ENCODE peak calls at places on chromosomes 4 and X, in six cellular contexts. N, O, V, E, B and J are unnamed samples.

GRCh38 chr4:184476660-184477059 is 2.3 kb upstream of the IRF2 start:
- DNase-seq in N (no peak), O (no peak), V (peak; percentile 5), E (no peak), B (no peak), J (no peak)

GRCh38 chr4:3386486-3386885 is 55.3 kb upstream of the HGFAC start:
- DNase-seq in N (no peak), O (no peak), V (no peak), E (no peak), B (no peak), J (peak; percentile 23)

GRCh38 chr4:73589887-73590801 is 30.1 kb downstream of the RASSF6 start:
- DNase-seq in N (no peak), O (no peak), V (no peak), E (no peak), B (peak; percentile 94), J (no peak)

GRCh38 chrX:53239474-53239873 is 14.5 kb upstream of the KDM5C start:
- DNase-seq in N (peak; percentile 28), O (peak; percentile 35), V (peak; percentile 44), E (no peak), B (no peak), J (no peak)

GRCh38 chr4:42865572-42866189 is 26.8 kb upstream of the GRXCR1 start:
- DNase-seq in N (peak; percentile 0), O (peak; percentile 48), V (peak; percentile 58), E (peak; percentile 33), B (no peak), J (peak; percentile 81)

GRCh38 chr4:79759793-79760192 is 313.2 kb downstream of the ANTXR2 start:
- DNase-seq in N (no peak), O (no peak), V (no peak), E (no peak), B (no peak), J (no peak)

GRCh38 chrX:13153796-13154195 is 109.4 kb upstream of the FAM9C start:
- DNase-seq in N (no peak), O (no peak), V (no peak), E (no peak), B (no peak), J (no peak)

GRCh38 chr4:98626350-98626749 is 32.1 kb downstream of the TSPAN5 start:
- DNase-seq in N (peak; percentile 25), O (no peak), V (no peak), E (no peak), B (no peak), J (peak; percentile 31)

GRCh38 chr4:109588176-109588575 is 28.1 kb downstream of the MCUB start:
- DNase-seq in N (no peak), O (no peak), V (no peak), E (no peak), B (peak; percentile 58), J (no peak)

GRCh38 chr4:72525938-72526337 is 43.1 kb downstream of the ADAMTS3 start:
- DNase-seq in N (no peak), O (no peak), V (no peak), E (no peak), B (no peak), J (no peak)

GRCh38 chr4:72375050-72375736 is 193.8 kb downstream of the ADAMTS3 start:
- DNase-seq in N (no peak), O (no peak), V (peak; percentile 40), E (no peak), B (no peak), J (no peak)

GRCh38 chr4:77336411-77337142 is 179.6 kb downstream of the CCNG2 start:
- DNase-seq in N (no peak), O (no peak), V (no peak), E (no peak), B (no peak), J (no peak)

GRCh38 chr4:139241086-139241783 is 38.8 kb downstream of the MGARP start:
- DNase-seq in N (no peak), O (peak; percentile 72), V (no peak), E (no peak), B (no peak), J (peak; percentile 7)

GRCh38 chrX:153818571-153819397 is 11.6 kb downstream of the PDZD4 start:
- DNase-seq in N (peak; percentile 57), O (no peak), V (peak; percentile 71), E (peak; percentile 90), B (no peak), J (no peak)

GRCh38 chrX:7088968-7089615 is 58.4 kb upstream of the STS start:
- DNase-seq in N (no peak), O (no peak), V (peak; percentile 7), E (no peak), B (no peak), J (no peak)

GRCh38 chr4:139129206-139129605 is 47.8 kb downstream of the ELF2 start:
- DNase-seq in N (no peak), O (no peak), V (no peak), E (no peak), B (no peak), J (no peak)

GRCh38 chrX:20414781-20415445 is 148.2 kb upstream of the RPS6KA3 start:
- DNase-seq in N (no peak), O (no peak), V (no peak), E (no peak), B (no peak), J (no peak)

GRCh38 chrX:52933976-52934703 is 24.2 kb downstream of the FAM156A start:
- DNase-seq in N (no peak), O (no peak), V (no peak), E (no peak), B (no peak), J (no peak)

GRCh38 chr4:137599766-137600165 is 67.5 kb upstream of the PCDH18 start:
- DNase-seq in N (no peak), O (no peak), V (no peak), E (no peak), B (no peak), J (no peak)

GRCh38 chrX:8846271-8846670 is 45.1 kb upstream of the FAM9A start:
- DNase-seq in N (no peak), O (no peak), V (no peak), E (no peak), B (no peak), J (no peak)

GRCh38 chr4:155948541-155948940 is 5.1 kb downstream of the CTSO start:
- DNase-seq in N (no peak), O (no peak), V (no peak), E (no peak), B (no peak), J (no peak)

GRCh38 chr4:113584407-113585150 is 177.0 kb downstream of the CAMK2D start:
- DNase-seq in N (no peak), O (no peak), V (peak; percentile 80), E (no peak), B (no peak), J (no peak)

GRCh38 chrX:51459125-51459524 is 37.3 kb downstream of the NUDT11 start:
- DNase-seq in N (no peak), O (peak; percentile 3), V (peak; percentile 54), E (no peak), B (no peak), J (no peak)

GRCh38 chrX:100447563-100448397 is 37.7 kb upstream of the PCDH19 start:
- DNase-seq in N (peak; percentile 63), O (no peak), V (peak; percentile 8), E (peak; percentile 61), B (no peak), J (peak; percentile 63)
- TF ChIP-seq CHD2 in N (no peak), O (no peak), V (no peak), E (no peak), B (no peak), J (no peak)

GRCh38 chrX:40327085-40327484 is 229.3 kb upstream of the BCOR start:
- DNase-seq in N (no peak), O (no peak), V (no peak), E (no peak), B (no peak), J (no peak)
- TF ChIP-seq CHD2 in N (no peak), O (no peak), V (no peak), E (no peak), B (no peak), J (no peak)

GRCh38 chr4:169312690-169313422 is 42.1 kb upstream of the SH3RF1 start:
- DNase-seq in N (no peak), O (no peak), V (no peak), E (no peak), B (no peak), J (no peak)

GRCh38 chr4:169311643-169312365 is 41.0 kb upstream of the SH3RF1 start:
- DNase-seq in N (peak; percentile 36), O (peak; percentile 73), V (peak; percentile 46), E (peak; percentile 51), B (peak; percentile 30), J (peak; percentile 25)

GRCh38 chr4:169314906-169315305 is 44.1 kb upstream of the SH3RF1 start:
- DNase-seq in N (peak; percentile 31), O (peak; percentile 91), V (peak; percentile 19), E (peak; percentile 61), B (no peak), J (no peak)

GRCh38 chr4:169313732-169314131 is 43.0 kb upstream of the SH3RF1 start:
- DNase-seq in N (no peak), O (no peak), V (no peak), E (no peak), B (no peak), J (no peak)

DNA sequence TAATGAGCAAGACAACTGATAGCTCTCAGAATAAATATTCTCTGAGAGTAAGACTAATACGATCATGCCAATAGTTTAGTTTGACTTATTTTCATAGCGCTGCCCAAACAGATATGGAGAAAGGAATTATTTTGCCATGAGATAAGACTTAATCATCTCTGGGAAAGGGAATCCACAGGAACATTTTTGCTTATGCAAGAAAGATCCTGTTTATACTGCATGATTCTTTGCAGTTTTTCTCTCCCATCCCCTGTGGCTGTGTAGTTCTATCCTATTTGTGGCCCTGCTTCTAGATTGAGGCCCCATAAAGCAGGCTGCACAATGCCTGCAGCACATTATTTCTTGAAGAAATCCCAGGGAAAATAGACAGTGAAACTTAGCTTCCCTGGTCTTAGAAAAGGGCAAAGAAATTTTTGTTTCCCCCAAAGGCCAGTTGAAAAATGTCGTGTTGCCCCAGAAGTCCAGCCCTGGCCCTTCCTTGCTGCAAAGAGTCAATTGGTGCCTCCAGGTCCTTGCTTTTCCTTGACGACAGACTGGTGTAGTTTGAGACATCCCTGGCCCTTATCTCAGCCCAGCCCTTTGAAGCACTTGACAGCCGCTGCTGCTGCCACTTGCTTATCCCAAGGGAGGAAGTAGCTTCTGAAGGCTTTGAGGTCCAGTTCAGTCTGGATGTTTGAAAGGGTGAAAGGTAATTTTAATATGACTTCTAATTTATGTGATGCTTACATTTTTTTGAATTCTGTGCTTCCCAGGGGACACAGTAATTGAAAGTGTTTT is 45.0 kb upstream of the SH3RF1 start:
- DNase-seq in N (no peak), O (no peak), V (no peak), E (no peak), B (no peak), J (no peak)
- TF ChIP-seq CHD2 in N (no peak), O (no peak), V (no peak), E (no peak), B (no peak), J (no peak)

GRCh38 chr4:7287274-7287917 is 95.1 kb downstream of the SORCS2 start:
- DNase-seq in N (no peak), O (no peak), V (no peak), E (no peak), B (no peak), J (no peak)
- TF ChIP-seq CHD2 in N (no peak), O (no peak), V (no peak), E (no peak), B (no peak), J (no peak)

GRCh38 chr4:1031956-1032795 is 20.8 kb downstream of the FGFRL1 start:
- DNase-seq in N (peak; percentile 21), O (no peak), V (no peak), E (peak; percentile 73), B (no peak), J (no peak)
- TF ChIP-seq CHD2 in N (no peak), O (no peak), V (no peak), E (no peak), B (no peak), J (no peak)